ENCODE peak calls at places on chromosomes 11 and 22, in seven cellular contexts. X is activated T-cell treated with anti-CD3 and anti-CD28 coated beads for 1 hour; U is activated naive CD8-positive, alpha-beta T cell treated with anti-CD3 and anti-CD28 coated beads, Interleukin-2, amount 50 U/mL, for 16 hours; P is naive thymus-derived CD4-positive, alpha-beta T cell; V is anterior cingulate cortex; Q is lower lobe of right lung; L is breast epithelium. G is an unnamed sample.

GRCh38 chr11:130089669-130090063 is 20.0 kb downstream of the APLP2 start:
- DNase-seq in X (no peak), P (no peak), U (no peak), L (no peak), V (no peak), Q (no peak), G (no peak)

GRCh38 chr11:4921796-4922195 is 2.3 kb downstream of the OR51G1 start:
- DNase-seq in X (no peak), L (no peak), P (no peak), Q (no peak), V (no peak), U (no peak), G (no peak)

GRCh38 chr22:48842976-48843375 is 984.7 kb downstream of the BRD1 start:
- DNase-seq in L (no peak), V (no peak), Q (no peak), P (no peak), U (no peak), X (no peak), G (no peak)

GRCh38 chr11:22461626-22462025 is 123.4 kb downstream of the SLC17A6 start:
- DNase-seq in Q (no peak), U (no peak), P (no peak), X (no peak), V (no peak), L (no peak), G (no peak)

GRCh38 chr11:32341676-32342613 is 93.4 kb downstream of the WT1 start:
- DNase-seq in L (no peak), P (no peak), X (no peak), Q (no peak), U (no peak), V (no peak), G (no peak)

GRCh38 chr11:44326615-44327475 is 16.9 kb upstream of the ALX4 start:
- DNase-seq in P (no peak), U (no peak), V (no peak), X (no peak), Q (no peak), L (no peak), G (no peak)

GRCh38 chr11:104992781-104993180 is 24.4 kb upstream of the CASP4 start:
- DNase-seq in P (no peak), U (no peak), X (no peak), V (no peak), L (no peak), Q (no peak), G (no peak)

GRCh38 chr11:10382518-10382917 is 72.5 kb upstream of the AMPD3 start:
- DNase-seq in L (no peak), Q (peak; percentile 48), U (no peak), X (no peak), V (no peak), P (no peak), G (no peak)

GRCh38 chr22:18056161-18056666 is 21.6 kb upstream of the PEX26 start:
- DNase-seq in X (no peak), Q (no peak), U (no peak), V (peak; percentile 47), L (no peak), P (no peak), G (peak; percentile 15)

GRCh38 chr11:126282742-126283591 is at the start of gene TIRAP:
- DNase-seq in X (peak; percentile 38), V (peak; percentile 63), L (peak; percentile 73), U (peak; percentile 15), P (peak; percentile 75), Q (peak; percentile 82), G (peak; percentile 81)

GRCh38 chr11:124937336-124937935 is 1.6 kb upstream of the HEPACAM start:
- DNase-seq in P (no peak), Q (no peak), X (no peak), L (no peak), V (no peak), U (no peak), G (no peak)

GRCh38 chr11:110199184-110199981 is 97.0 kb downstream of the RDX start:
- DNase-seq in U (no peak), X (no peak), L (no peak), V (no peak), Q (no peak), P (no peak), G (no peak)

GRCh38 chr11:46288451-46288850 is 11.0 kb downstream of the CREB3L1 start:
- DNase-seq in V (no peak), X (no peak), L (no peak), U (no peak), P (no peak), Q (no peak), G (no peak)

GRCh38 chr22:49214976-49215375 is 612.7 kb downstream of the BRD1 start:
- DNase-seq in P (no peak), U (no peak), L (peak; percentile 27), X (no peak), Q (peak; percentile 31), V (no peak), G (no peak)

GRCh38 chr11:116519499-116519898 is 253.3 kb downstream of the BUD13 start:
- DNase-seq in V (no peak), X (no peak), L (no peak), U (no peak), Q (no peak), P (no peak), G (no peak)

GRCh38 chr22:17911887-17912286 is 112.5 kb downstream of the MICAL3 start:
- DNase-seq in U (no peak), V (no peak), X (no peak), P (no peak), L (no peak), Q (no peak), G (no peak)

GRCh38 chr11:135075740-135076139 is 663.7 kb upstream of the B3GAT1 start:
- DNase-seq in Q (peak; percentile 80), L (peak; percentile 59), P (peak; percentile 13), V (no peak), U (no peak), X (peak; percentile 22), G (no peak)

GRCh38 chr22:38313384-38313955 is 3.8 kb downstream of the CSNK1E start:
- DNase-seq in Q (peak; percentile 62), V (no peak), X (no peak), U (no peak), P (peak; percentile 16), L (no peak), G (no peak)

GRCh38 chr22:41197808-41198585 is 7.1 kb upstream of the L3MBTL2 start:
- DNase-seq in L (no peak), V (no peak), P (peak; percentile 32), Q (peak; percentile 58), U (peak; percentile 23), X (peak; percentile 16), G (no peak)

GRCh38 chr11:1292018-1292643 is 17.3 kb downstream of the TOLLIP start:
- DNase-seq in P (no peak), V (no peak), X (no peak), Q (no peak), U (no peak), L (peak; percentile 12), G (no peak)

GRCh38 chr11:84673753-84674152 is 953.4 kb downstream of the DLG2 start:
- DNase-seq in Q (no peak), X (no peak), V (no peak), U (no peak), P (no peak), L (no peak), G (no peak)

GRCh38 chr11:105312266-105312665 is 172.7 kb upstream of the CARD18 start:
- DNase-seq in U (no peak), Q (no peak), P (no peak), X (no peak), V (no peak), L (no peak), G (no peak)

GRCh38 chr11:13135385-13136271 is 126.5 kb downstream of the RASSF10 start:
- DNase-seq in P (no peak), L (no peak), Q (no peak), V (peak; percentile 40), X (no peak), U (no peak), G (peak; percentile 24)

GRCh38 chr11:50394017-50394416 is 361.3 kb downstream of the OR4C45 start:
- DNase-seq in V (no peak), P (no peak), L (no peak), U (no peak), Q (no peak), X (no peak), G (no peak)

GRCh38 chr11:69106124-69106811 is 49.5 kb upstream of the SMIM38 start:
- DNase-seq in X (no peak), U (no peak), P (no peak), Q (peak; percentile 71), V (no peak), L (peak; percentile 83), G (no peak)

GRCh38 chr22:26483043-26483438 is 542 bp downstream of the HPS4 start:
- DNase-seq in U (no peak), L (no peak), X (no peak), P (no peak), V (no peak), Q (no peak), G (no peak)

G was measured in C1 segment of cervical spinal cord.